ENCODE peak calls at places on chromosomes 2 and 18, in nine cellular contexts. O, N, A, X, V, Y, T, W and S are unnamed samples.
A peak's percentile ranks its signal among the peaks of the same experiment; 100 is the strongest.

GRCh38 chr2:240872317-240873097 is 3.9 kb downstream of the AGXT start:
- DNase-seq in O (no peak), N (no peak), A (no peak), X (no peak), V (no peak), Y (no peak), T (peak; percentile 28), W (no peak), S (no peak)

GRCh38 chr2:77232909-77233308 is 289.3 kb downstream of the LRRTM4 start:
- DNase-seq in O (no peak), N (no peak), A (peak; percentile 14), X (no peak), V (no peak), Y (no peak), T (no peak), W (no peak), S (no peak)

GRCh38 chr18:29154758-29155725 is 978.1 kb upstream of the CDH2 start:
- DNase-seq in O (peak; percentile 76), N (peak; percentile 63), A (peak; percentile 38), X (no peak), V (no peak), Y (no peak), T (no peak), W (peak; percentile 89), S (no peak)

GRCh38 chr2:127188797-127189196 is 31.3 kb downstream of the CYP27C1 start:
- DNase-seq in O (no peak), N (no peak), A (no peak), X (no peak), V (no peak), Y (no peak), T (no peak), W (no peak), S (no peak)

GRCh38 chr2:241980193-241980592 is 110.7 kb downstream of the RTP5 start:
- DNase-seq in O (no peak), N (no peak), A (no peak), X (peak; percentile 15), V (no peak), Y (no peak), T (no peak), W (no peak), S (no peak)

GRCh38 chr2:177225965-177226360 is 13.4 kb downstream of the HNRNPA3 start:
- DNase-seq in O (no peak), N (no peak), A (no peak), X (no peak), V (no peak), Y (no peak), T (no peak), W (no peak), S (peak; percentile 25)

GRCh38 chr18:59229191-59229590 is 9.2 kb downstream of the GRP start:
- DNase-seq in O (no peak), N (no peak), A (no peak), X (no peak), V (no peak), Y (no peak), T (no peak), W (no peak), S (no peak)

GRCh38 chr2:55581875-55582547 is 35.4 kb downstream of the PPP4R3B start:
- DNase-seq in O (no peak), N (no peak), A (peak; percentile 60), X (no peak), V (no peak), Y (no peak), T (no peak), W (peak; percentile 31), S (no peak)

GRCh38 chr2:240319221-240319854 is 116.1 kb upstream of the GPC1 start:
- DNase-seq in O (peak; percentile 42), N (peak; percentile 29), A (peak; percentile 10), X (no peak), V (no peak), Y (no peak), T (no peak), W (no peak), S (no peak)

GRCh38 chr18:79588636-79589481 is 90.7 kb upstream of the CTDP1 start:
- DNase-seq in O (peak; percentile 97), N (peak; percentile 98), A (peak; percentile 97), X (peak; percentile 72), V (peak; percentile 80), Y (no peak), T (no peak), W (peak; percentile 97), S (peak; percentile 34)

GRCh38 chr18:57797209-57797651 is 5.9 kb downstream of the ATP8B1 start:
- DNase-seq in O (no peak), N (no peak), A (no peak), X (no peak), V (peak; percentile 25), Y (no peak), T (no peak), W (no peak), S (no peak)

GRCh38 chr2:238939521-238940403 is 91.9 kb downstream of the TWIST2 start:
- DNase-seq in O (no peak), N (no peak), A (no peak), X (peak; percentile 21), V (no peak), Y (no peak), T (no peak), W (no peak), S (no peak)

GRCh38 chr2:240431663-240432424 is 3.6 kb upstream of the GPC1 start:
- DNase-seq in O (no peak), N (no peak), A (no peak), X (peak; percentile 39), V (no peak), Y (peak; percentile 6), T (no peak), W (no peak), S (no peak)

GRCh38 chr2:95053543-95053942 is 28.0 kb downstream of the MAL start:
- DNase-seq in O (no peak), N (no peak), A (no peak), X (peak; percentile 82), V (no peak), Y (no peak), T (peak; percentile 64), W (no peak), S (peak; percentile 31)

GRCh38 chr2:190722825-190723224 is 73.9 kb downstream of the NAB1 start:
- DNase-seq in O (no peak), N (no peak), A (no peak), X (no peak), V (no peak), Y (no peak), T (no peak), W (no peak), S (no peak)

GRCh38 chr2:12787891-12788783 is 71.4 kb downstream of the TRIB2 start:
- DNase-seq in O (peak; percentile 75), N (peak; percentile 96), A (peak; percentile 80), X (no peak), V (no peak), Y (no peak), T (no peak), W (peak; percentile 98), S (no peak)

DNA sequence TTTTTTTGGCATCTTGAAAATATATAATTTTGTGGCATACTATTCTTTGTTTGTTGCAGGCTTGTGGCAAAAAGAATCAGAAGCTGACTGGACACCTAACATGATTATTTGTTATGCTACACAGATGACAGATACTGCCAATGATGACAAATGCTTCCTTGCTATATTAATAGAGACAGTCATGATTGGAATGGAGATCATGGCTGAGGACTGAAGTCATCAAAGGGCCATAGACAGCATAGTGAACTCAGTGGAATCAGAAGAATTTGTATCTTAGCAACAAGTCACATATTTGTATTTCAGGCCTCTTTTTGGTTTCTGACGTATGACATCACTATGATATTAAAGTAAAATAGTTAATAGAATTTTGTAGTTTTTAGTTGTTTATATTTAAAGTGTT is 1003.8 kb upstream of the DDX18 start:
- DNase-seq in O (no peak), N (no peak), A (no peak), X (no peak), V (no peak), Y (no peak), T (no peak), W (no peak), S (no peak)
- TF ChIP-seq CTCF in O (no peak), N (no peak), A (no peak), X (no peak), V (no peak), Y (no peak), T (no peak), W (no peak), S (no peak)

DNA sequence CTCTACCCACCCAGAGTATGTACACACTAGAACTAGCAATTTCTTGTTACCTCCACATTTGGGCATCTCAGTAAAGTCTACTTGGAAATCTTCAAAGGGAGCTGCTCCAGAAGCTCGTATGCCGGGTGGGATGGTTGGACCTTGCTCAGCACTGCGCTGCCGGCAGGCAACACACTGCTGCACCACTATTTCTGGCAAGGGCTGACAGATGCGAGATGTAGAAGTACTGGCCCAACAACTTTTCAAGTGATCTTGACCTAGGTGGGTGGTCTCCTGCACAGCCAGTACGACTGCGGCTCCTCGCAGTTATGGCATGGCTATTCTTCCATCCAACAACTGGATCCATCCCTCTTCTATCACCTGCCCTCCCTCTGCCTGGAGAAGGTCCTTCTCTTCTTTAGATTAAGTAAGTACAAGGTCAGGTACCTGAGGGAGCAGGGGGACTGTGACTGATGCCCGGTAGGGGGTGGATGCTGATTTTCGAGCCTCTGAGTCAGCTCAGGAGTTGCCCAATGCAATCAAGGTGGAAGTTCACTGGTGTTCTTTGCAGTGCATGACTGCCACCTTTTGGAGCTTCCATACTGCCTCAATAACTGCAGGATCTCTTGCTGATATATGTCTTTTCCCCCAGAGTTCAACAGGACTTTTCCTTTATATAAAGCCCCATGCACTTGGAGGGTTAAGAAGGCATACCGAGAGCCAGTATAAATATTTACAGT is 100.4 kb upstream of the SLC1A4 start:
- DNase-seq in O (peak; percentile 77), N (peak; percentile 79), A (peak; percentile 64), X (peak; percentile 86), V (no peak), Y (no peak), T (no peak), W (peak; percentile 72), S (peak; percentile 67)
- TF ChIP-seq CTCF in O (peak; percentile 57), N (peak; percentile 50), A (peak; percentile 43), X (peak; percentile 58), V (peak; percentile 44), Y (peak; percentile 44), T (no peak), W (peak; percentile 57), S (peak; percentile 31)

DNA sequence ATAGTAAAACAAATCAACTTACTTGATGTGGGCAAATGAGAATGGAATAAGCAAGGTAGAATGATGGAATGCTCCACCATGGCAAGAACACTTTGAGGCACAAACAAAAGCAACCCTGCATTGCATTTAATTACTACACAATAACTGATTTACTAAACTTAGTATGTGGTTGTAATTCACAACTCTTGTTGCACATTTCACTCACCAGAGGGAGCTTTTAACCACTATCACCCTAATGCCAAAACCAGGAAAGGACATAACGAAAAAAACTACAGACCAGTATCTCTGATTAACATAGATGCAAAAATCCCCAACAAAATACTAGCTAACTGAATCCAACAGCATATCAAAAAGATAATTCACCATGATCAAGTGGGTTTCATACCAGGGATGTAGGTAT is 659.8 kb downstream of the CPS1 start:
- DNase-seq in O (peak; percentile 22), N (peak; percentile 32), A (no peak), X (no peak), V (peak; percentile 20), Y (no peak), T (no peak), W (peak; percentile 14), S (no peak)
- TF ChIP-seq CTCF in O (peak; percentile 29), N (peak; percentile 33), A (no peak), X (peak; percentile 83), V (peak; percentile 58), Y (no peak), T (no peak), W (peak; percentile 18), S (no peak)

DNA sequence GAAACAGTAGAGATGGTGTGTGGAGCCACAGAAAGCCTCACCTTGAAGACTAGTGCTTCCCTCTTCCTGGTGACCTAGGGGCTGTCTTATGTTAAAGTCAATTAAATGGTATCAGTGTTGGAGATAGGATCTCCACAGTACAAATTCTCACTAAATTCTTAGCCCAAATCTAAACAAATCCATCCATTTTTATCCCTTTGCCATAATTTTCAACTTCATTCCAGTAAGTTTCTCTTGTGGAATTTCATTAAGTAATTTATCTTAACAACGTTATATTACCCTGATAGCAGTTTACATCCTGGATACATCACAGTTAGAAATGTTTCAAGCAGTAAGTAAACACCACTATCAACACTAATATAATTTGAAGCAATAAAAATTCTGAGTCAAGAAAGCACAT is 989.4 kb upstream of the NXPH2 start:
- DNase-seq in O (no peak), N (no peak), A (no peak), X (no peak), V (no peak), Y (no peak), T (no peak), W (no peak), S (no peak)
- TF ChIP-seq CTCF in O (no peak), N (no peak), A (no peak), X (no peak), V (no peak), Y (no peak), T (no peak), W (no peak), S (no peak)